ENCODE peak calls at places on chromosomes 3 and 15, in five cellular contexts. S, B, V, R and D are unnamed samples. For H3K27me3, the result is how much of the 10 kb centered on the place peaks cover.

GRCh38 chr15:60299452-60300047 is 98.2 kb downstream of the ANXA2 start:
- DNase-seq in S (no peak), B (peak), V (no peak), R (no peak), D (no peak)

GRCh38 chr3:27593173-27593572 is 109.0 kb upstream of the SLC4A7 start:
- DNase-seq in S (no peak), B (no peak), V (no peak), R (no peak), D (no peak)

GRCh38 chr15:78763111-78763795 is 48.0 kb downstream of the ADAMTS7 start:
- DNase-seq in S (peak), B (no peak), V (peak), R (peak), D (no peak)

GRCh38 chr15:45425135-45425534 is 46.8 kb upstream of the GATM start:
- DNase-seq in S (no peak), B (peak), V (no peak), R (no peak), D (no peak)

GRCh38 chr3:144142151-144142855 is 170.7 kb downstream of the DIPK2A start:
- DNase-seq in S (no peak), B (no peak), V (no peak), R (no peak), D (no peak)

GRCh38 chr3:68972358-68972979 is 40.1 kb upstream of the TAFA4 start:
- DNase-seq in S (no peak), B (peak), V (peak), R (peak), D (no peak)

GRCh38 chr3:184299488-184300376 is 691 bp downstream of the PSMD2 start:
- DNase-seq in S (no peak), B (peak), V (no peak), R (no peak), D (no peak)

GRCh38 chr3:177597325-177598109 is 400.2 kb upstream of the TBL1XR1 start:
- DNase-seq in S (no peak), B (no peak), V (no peak), R (no peak), D (no peak)

GRCh38 chr3:118990818-118991560 is 43.7 kb downstream of the IGSF11 start:
- DNase-seq in S (no peak), B (no peak), V (no peak), R (no peak), D (no peak)

GRCh38 chr3:145519598-145520078 is 641.3 kb downstream of the PLOD2 start:
- DNase-seq in S (no peak), B (no peak), V (no peak), R (no peak), D (no peak)

GRCh38 chr15:42605281-42605744 is 29.9 kb downstream of the STARD9 start:
- DNase-seq in S (no peak), B (no peak), V (no peak), R (no peak), D (no peak)

GRCh38 chr3:3145831-3146230 is 19.1 kb downstream of the TRNT1 start:
- DNase-seq in S (no peak), B (no peak), V (no peak), R (no peak), D (no peak)

GRCh38 chr3:181885868-181886630 is 174.3 kb downstream of the SOX2 start:
- DNase-seq in S (no peak), B (no peak), V (no peak), R (no peak), D (no peak)

GRCh38 chr3:12884104-12884742 is 42.9 kb upstream of the RPL32 start:
- DNase-seq in S (no peak), B (no peak), V (no peak), R (no peak), D (no peak)

GRCh38 chr3:51393564-51393963 is 2.5 kb downstream of the RBM15B start:
- DNase-seq in S (no peak), B (no peak), V (no peak), R (no peak), D (no peak)

GRCh38 chr3:4978259-4978965 is 825 bp upstream of the BHLHE40 start:
- DNase-seq in S (peak), B (peak), V (peak), R (peak), D (peak)

GRCh38 chr3:69012836-69013255 is 638 bp downstream of the EOGT start:
- DNase-seq in S (peak), B (peak), V (peak), R (peak), D (no peak)

GRCh38 chr3:178767558-178767957 is 231.3 kb downstream of the KCNMB2 start:
- DNase-seq in S (no peak), B (no peak), V (no peak), R (no peak), D (no peak)

GRCh38 chr3:168956087-168956486 is 707.4 kb downstream of the MECOM start:
- DNase-seq in S (peak), B (no peak), V (peak), R (no peak), D (no peak)

DNA sequence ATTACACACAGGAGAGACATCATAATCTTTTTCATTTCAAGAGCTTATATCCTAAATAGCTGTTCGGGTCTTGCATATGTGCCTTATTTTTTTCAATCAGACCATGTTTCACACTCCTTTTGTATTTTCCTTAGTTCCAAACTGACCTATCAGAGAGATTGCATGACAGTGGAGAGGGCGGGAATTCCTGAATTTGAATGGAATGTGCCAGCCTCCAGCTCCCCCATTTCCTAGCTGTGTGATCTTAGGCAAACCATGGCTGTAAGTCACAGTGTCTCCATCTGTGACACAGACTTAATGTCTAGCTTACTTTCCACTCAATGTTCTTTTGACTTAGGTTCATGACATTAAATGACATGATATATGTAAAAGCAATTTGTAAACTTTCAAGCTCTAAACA is 62.0 kb upstream of the CSTA start:
- DNase-seq in S (no peak), B (no peak), V (no peak), R (no peak), D (no peak)
- H3K27me3 ChIP-seq in S (under half), B (half or more), V (under half), R (under half), D (under half)

GRCh38 chr15:35293353-35294130 is 208.4 kb upstream of the NANOGP8 start:
- DNase-seq in S (no peak), B (peak), V (no peak), R (no peak), D (no peak)

GRCh38 chr15:35288580-35288979 is 203.5 kb upstream of the NANOGP8 start:
- DNase-seq in S (no peak), B (no peak), V (no peak), R (no peak), D (no peak)

GRCh38 chr15:35286721-35287120 is 201.6 kb upstream of the NANOGP8 start:
- DNase-seq in S (no peak), B (no peak), V (no peak), R (no peak), D (no peak)

GRCh38 chr15:35290301-35290721 is 205.2 kb upstream of the NANOGP8 start:
- DNase-seq in S (no peak), B (no peak), V (no peak), R (no peak), D (no peak)

GRCh38 chr15:35289029-35289617 is 204.0 kb upstream of the NANOGP8 start:
- DNase-seq in S (no peak), B (peak), V (no peak), R (no peak), D (no peak)
- H3K4me3 ChIP-seq in S (no peak), B (no peak), V (no peak), R (no peak), D (no peak)

GRCh38 chr3:157115069-157116006 is 44.6 kb downstream of the CCNL1 start:
- DNase-seq in S (no peak), B (peak), V (no peak), R (no peak), D (no peak)
- H3K27ac ChIP-seq in S (no peak), B (peak), V (no peak), R (no peak), D (no peak)

DNA sequence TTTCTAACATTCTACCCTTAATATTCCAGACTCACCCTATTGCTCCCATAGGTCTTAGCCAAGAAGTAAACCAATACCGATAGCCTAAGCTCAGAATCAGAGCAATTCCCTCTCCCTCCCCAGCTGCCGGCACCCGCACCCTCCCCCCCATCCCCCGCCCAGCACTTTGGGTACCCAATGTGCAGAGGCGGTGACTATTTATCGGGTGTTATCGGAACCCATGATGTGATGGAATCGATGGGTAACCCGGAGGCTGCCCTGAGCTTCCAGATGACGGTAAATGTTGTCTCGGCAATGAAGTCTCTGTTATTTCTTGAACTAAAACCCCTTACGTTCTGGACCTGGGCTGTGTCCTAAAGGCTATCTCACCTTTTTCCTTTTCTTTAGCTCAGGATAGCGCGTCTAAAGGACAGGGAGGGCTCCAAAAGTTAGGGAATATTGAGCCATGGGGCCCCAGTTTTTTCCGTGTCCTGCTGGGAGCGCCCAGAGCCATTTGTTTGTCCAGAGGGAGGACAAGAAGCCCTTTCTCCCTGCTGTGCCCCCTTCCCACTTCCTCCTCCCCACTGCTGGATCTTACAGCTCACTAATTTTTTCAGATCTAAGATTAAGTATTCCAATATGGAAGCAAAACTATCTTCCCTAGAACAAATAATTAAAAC is 1.6 kb downstream of the SLITRK3 start:
- DNase-seq in S (no peak), B (no peak), V (no peak), R (no peak), D (no peak)
- H3K27me3 ChIP-seq in S (half or more), B (under half), V (half or more), R (under half), D (under half)

DNA sequence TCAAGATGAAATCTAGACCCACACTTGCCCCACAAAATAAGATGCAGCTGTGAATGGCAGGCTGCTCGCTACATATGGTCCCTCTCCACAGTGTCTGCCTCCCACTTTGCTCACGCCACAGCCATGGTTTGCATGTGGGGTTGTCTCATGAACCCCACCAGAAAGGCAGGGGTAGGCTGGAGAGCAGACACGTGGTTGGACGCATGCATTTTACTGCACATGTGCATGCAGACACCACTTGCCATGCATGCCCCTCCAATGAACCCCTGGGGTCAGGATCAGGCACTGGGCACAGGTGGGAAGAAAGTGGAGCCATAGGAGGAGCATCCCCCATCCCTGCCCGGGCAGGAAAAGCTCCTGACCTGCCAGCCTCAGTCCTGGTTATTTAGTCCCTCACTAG is 20.7 kb downstream of the SCN5A start:
- DNase-seq in S (no peak), B (no peak), V (no peak), R (no peak), D (no peak)
- H3K4me3 ChIP-seq in S (no peak), B (no peak), V (no peak), R (no peak), D (no peak)

DNA sequence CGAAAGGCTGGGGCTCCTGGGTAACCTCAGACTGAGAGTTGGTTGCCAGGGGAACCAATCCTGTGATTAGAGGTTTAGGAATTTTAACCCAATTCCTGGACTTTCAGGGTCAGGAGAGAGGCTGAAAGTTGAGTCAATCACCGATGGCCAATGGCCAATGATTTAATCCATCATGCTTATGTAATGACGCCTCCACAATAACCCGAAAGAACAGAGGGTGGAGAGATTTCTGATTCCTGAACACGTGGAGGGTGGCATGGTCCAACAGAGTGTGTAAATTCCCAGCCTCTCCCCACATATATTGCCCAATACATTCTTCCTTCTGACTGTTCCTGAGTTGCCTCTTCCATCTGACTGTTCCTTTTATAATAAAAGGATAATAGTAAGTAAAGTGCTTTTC is 137.2 kb upstream of the CBLB start:
- DNase-seq in S (no peak), B (peak), V (no peak), R (no peak), D (no peak)
- H3K27ac ChIP-seq in S (no peak), B (peak), V (no peak), R (no peak), D (no peak)

GRCh38 chr3:123005291-123005690 is 22.3 kb downstream of the SEMA5B start:
- DNase-seq in S (no peak), B (no peak), V (no peak), R (no peak), D (no peak)
- H3K27me3 ChIP-seq in S (under half), B (half or more), V (under half), R (under half), D (under half)